ENCODE peak calls at places on chromosomes 11 and 22, in ten cellular contexts. A is AG08395; Y is pulmonary artery endothelial cell; F is T-helper 2 cell; K is activated CD8-positive, alpha-beta T cell treated with anti-CD3 and anti-CD28 coated beads, Interleukin-2, amount 10 ng/mL, durations not matched to agents 7 days and 5 days; R is activated T-cell treated with anti-CD3 and anti-CD28 coated beads for 24 hours; L is activated T-helper 1 cell treated with anti-CD3 and anti-CD28 coated beads, Interleukin-2, amount 50 U/mL, for 16 hours; D is foreskin fibroblast; S is effector memory CD4-positive, alpha-beta T cell; X is HCT116. I is an unnamed sample.

GRCh38 chr11:60377737-60378136 is 595 bp upstream of the MS4A7 start:
- DNase-seq in Y (no peak), X (no peak), S (no peak), R (no peak), A (no peak), L (no peak), F (no peak), K (no peak), D (no peak), I (no peak)

GRCh38 chr22:42933783-42934144 is 76.7 kb upstream of the ARFGAP3 start:
- DNase-seq in F (no peak), S (no peak), L (no peak), K (no peak), X (no peak), R (no peak), Y (peak), A (peak), D (peak), I (peak)

GRCh38 chr22:48627203-48627602 is 1200.5 kb downstream of the BRD1 start:
- DNase-seq in R (no peak), F (no peak), K (no peak), S (no peak), Y (no peak), A (peak), X (no peak), D (no peak), L (no peak), I (no peak)

GRCh38 chr22:21752276-21752675 is 16.7 kb upstream of the YPEL1 start:
- DNase-seq in D (no peak), S (no peak), A (no peak), F (no peak), Y (no peak), L (no peak), R (no peak), K (no peak), X (no peak), I (no peak)

GRCh38 chr11:15629690-15630321 is 515.1 kb downstream of the INSC start:
- DNase-seq in F (no peak), D (no peak), S (no peak), Y (no peak), R (no peak), A (no peak), L (no peak), K (no peak), X (peak), I (no peak)

GRCh38 chr22:28992565-28993326 is 68.9 kb downstream of the C22orf31 start:
- DNase-seq in S (no peak), R (no peak), D (no peak), X (no peak), K (no peak), Y (no peak), A (no peak), F (no peak), L (no peak), I (no peak)

GRCh38 chr11:123484448-123484847 is 54.4 kb downstream of the GRAMD1B start:
- DNase-seq in Y (no peak), L (no peak), K (no peak), A (no peak), X (no peak), F (no peak), S (no peak), D (no peak), R (no peak), I (no peak)

GRCh38 chr11:45280449-45280848 is 5.7 kb downstream of the SYT13 start:
- DNase-seq in Y (no peak), S (no peak), X (no peak), F (no peak), D (no peak), A (no peak), R (no peak), L (no peak), K (peak), I (no peak)

GRCh38 chr11:68149417-68149816 is 28.2 kb upstream of the CHKA start:
- DNase-seq in L (no peak), Y (no peak), X (no peak), F (no peak), A (no peak), S (no peak), D (no peak), R (no peak), K (no peak), I (no peak)

GRCh38 chr11:59216654-59217640 is 4.2 kb upstream of the MPEG1 start:
- DNase-seq in Y (no peak), A (peak), S (no peak), D (peak), X (no peak), F (no peak), K (no peak), L (no peak), R (no peak), I (peak)

GRCh38 chr11:24709928-24710565 is 213.2 kb downstream of the LUZP2 start:
- DNase-seq in Y (no peak), K (no peak), F (no peak), S (no peak), L (no peak), A (no peak), R (no peak), X (no peak), D (no peak), I (no peak)

GRCh38 chr22:26986884-26987283 is 329.5 kb downstream of the MIAT start:
- DNase-seq in K (no peak), L (no peak), R (no peak), S (no peak), F (no peak), Y (no peak), D (no peak), A (no peak), X (no peak), I (no peak)

GRCh38 chr11:72113170-72113808 is 794 bp upstream of the ANAPC15 start:
- DNase-seq in R (no peak), K (no peak), Y (no peak), S (no peak), F (no peak), X (no peak), A (peak), D (peak), L (no peak), I (no peak)

GRCh38 chr22:47207846-47208554 is 445.6 kb downstream of the TBC1D22A start:
- DNase-seq in R (no peak), F (no peak), S (no peak), L (no peak), K (no peak), Y (no peak), D (no peak), X (no peak), A (no peak), I (no peak)

GRCh38 chr11:121572581-121573059 is 119.9 kb upstream of the SORL1-AS1 start:
- DNase-seq in Y (no peak), L (no peak), K (no peak), X (no peak), S (no peak), D (no peak), F (no peak), R (no peak), A (no peak), I (no peak)

GRCh38 chr11:62981743-62982142 is 3.0 kb downstream of the SLC22A6 start:
- DNase-seq in X (no peak), R (no peak), D (no peak), A (no peak), K (no peak), F (no peak), L (no peak), Y (no peak), S (no peak), I (no peak)

GRCh38 chr11:1234054-1234720 is 11.3 kb downstream of the MUC5B start:
- DNase-seq in S (no peak), K (no peak), L (no peak), F (no peak), R (no peak), Y (no peak), D (no peak), X (no peak), A (no peak), I (no peak)

GRCh38 chr11:73598719-73599379 is 937 bp upstream of the FAM168A start:
- DNase-seq in F (no peak), X (no peak), S (no peak), A (no peak), Y (no peak), D (no peak), K (no peak), L (no peak), R (no peak), I (no peak)

GRCh38 chr11:41256060-41256459 is 203.4 kb downstream of the LRRC4C start:
- DNase-seq in S (no peak), F (no peak), Y (no peak), R (no peak), A (no peak), X (no peak), D (no peak), L (no peak), K (no peak), I (no peak)

GRCh38 chr22:22061085-22062077 is 78.8 kb upstream of the TOP3B start:
- DNase-seq in S (no peak), K (no peak), R (no peak), X (peak), Y (no peak), L (no peak), A (no peak), D (peak), F (no peak), I (peak)

GRCh38 chr22:40463017-40463631 is 92.7 kb downstream of the SGSM3 start:
- DNase-seq in D (no peak), F (peak), X (no peak), A (no peak), S (no peak), R (peak), L (peak), Y (no peak), K (peak), I (no peak)

GRCh38 chr11:65555693-65556231 is 2.4 kb downstream of the LTBP3 start:
- DNase-seq in F (no peak), Y (no peak), A (peak), R (no peak), D (peak), L (no peak), S (no peak), K (no peak), X (peak), I (peak)

GRCh38 chr11:77633856-77634425 is 3.7 kb downstream of the CLNS1A start:
- DNase-seq in F (no peak), X (no peak), Y (no peak), A (no peak), R (no peak), L (no peak), D (no peak), K (no peak), S (no peak), I (no peak)

GRCh38 chr11:61575886-61576516 is 4.9 kb downstream of the SYT7 start:
- DNase-seq in D (no peak), S (no peak), Y (no peak), L (no peak), K (no peak), R (no peak), A (no peak), X (no peak), F (no peak), I (no peak)

GRCh38 chr11:43577566-43578264 is 102.8 kb upstream of the HSD17B12 start:
- DNase-seq in R (no peak), K (peak), D (no peak), S (no peak), L (no peak), A (no peak), X (no peak), Y (no peak), F (no peak), I (no peak)

GRCh38 chr11:37978647-37979046 is 1380.6 kb upstream of the RAG2 start:
- DNase-seq in S (no peak), L (no peak), Y (no peak), X (no peak), R (no peak), A (no peak), D (peak), F (no peak), K (no peak), I (no peak)

GRCh38 chr11:78214331-78215194 is 25.8 kb downstream of the USP35 start:
- DNase-seq in F (no peak), Y (no peak), X (no peak), L (no peak), A (no peak), R (no peak), D (no peak), K (no peak), S (no peak), I (no peak)

GRCh38 chr22:25367756-25368155 is 148.3 kb downstream of the CRYBB2 start:
- DNase-seq in S (no peak), F (no peak), A (no peak), Y (no peak), K (no peak), D (no peak), X (no peak), R (no peak), L (no peak), I (no peak)

GRCh38 chr11:122398851-122399250 is 256.7 kb upstream of the UBASH3B start:
- DNase-seq in S (no peak), Y (no peak), D (no peak), A (no peak), R (no peak), X (no peak), F (no peak), K (no peak), L (no peak), I (no peak)

GRCh38 chr11:76810151-76810853 is 27.1 kb downstream of the TSKU start:
- DNase-seq in D (no peak), Y (no peak), A (peak), F (peak), R (peak), L (no peak), K (peak), S (no peak), X (peak), I (no peak)

GRCh38 chr11:131904756-131905155 is 534.3 kb downstream of the NTM start:
- DNase-seq in L (no peak), Y (no peak), F (no peak), A (no peak), S (no peak), X (no peak), D (no peak), R (no peak), K (no peak), I (no peak)

GRCh38 chr11:116935089-116935488 is 97.7 kb upstream of the APOA1 start:
- DNase-seq in L (no peak), S (no peak), D (no peak), K (no peak), F (no peak), X (no peak), R (no peak), A (no peak), Y (no peak), I (no peak)

GRCh38 chr22:35921777-35922176 is 106.8 kb downstream of the RBFOX2 start:
- DNase-seq in Y (peak), R (peak), X (peak), K (peak), L (no peak), S (peak), A (peak), D (peak), F (no peak), I (peak)

I was measured in hepatic stellate cell.